ENCODE peak calls at places on chromosome 19, in four cellular contexts. S, Q, E and G are unnamed samples.

GRCh38 chr19:14073232-14073924 is 792 bp downstream of the MISP3 start:
- DNase-seq in S (peak), Q (peak), E (peak), G (peak)

GRCh38 chr19:18357041-18357440 is 16.6 kb downstream of the PGPEP1 start:
- DNase-seq in S (no peak), Q (no peak), E (no peak), G (no peak)

GRCh38 chr19:31883299-31883990 is 462.0 kb upstream of the ZNF507 start:
- DNase-seq in S (no peak), Q (no peak), E (no peak), G (no peak)

GRCh38 chr19:33693678-33694077 is 71.9 kb downstream of the CHST8 start:
- DNase-seq in S (no peak), Q (no peak), E (no peak), G (no peak)

GRCh38 chr19:17078920-17079709 is 3.5 kb downstream of the MYO9B start:
- DNase-seq in S (no peak), Q (no peak), E (no peak), G (no peak)

GRCh38 chr19:29002336-29002735 is 210.6 kb downstream of the UQCRFS1 start:
- DNase-seq in S (no peak), Q (no peak), E (no peak), G (no peak)

GRCh38 chr19:7349231-7349591 is 474 bp downstream of the ARHGEF18 start:
- DNase-seq in S (no peak), Q (no peak), E (no peak), G (no peak)

GRCh38 chr19:58557253-58558065 is 952 bp downstream of the UBE2M start:
- DNase-seq in S (no peak), Q (no peak), E (no peak), G (no peak)

GRCh38 chr19:18322318-18322758 is 538 bp downstream of the LSM4 start:
- DNase-seq in S (no peak), Q (peak), E (no peak), G (peak)

GRCh38 chr19:41711376-41712261 is 3.2 kb downstream of the CEACAM5 start:
- DNase-seq in S (no peak), Q (no peak), E (no peak), G (no peak)

GRCh38 chr19:33640773-33641172 is 19.0 kb downstream of the CHST8 start:
- DNase-seq in S (no peak), Q (no peak), E (no peak), G (peak)

GRCh38 chr19:19361075-19361594 is 40.5 kb downstream of the MAU2 start:
- DNase-seq in S (peak), Q (peak), E (peak), G (peak)

GRCh38 chr19:35641515-35642151 is at the start of gene ETV2:
- DNase-seq in S (no peak), Q (no peak), E (no peak), G (no peak)

GRCh38 chr19:21604351-21604926 is 99.0 kb downstream of the ZNF429 start:
- DNase-seq in S (no peak), Q (no peak), E (no peak), G (no peak)

GRCh38 chr19:7575426-7576040 is 20.1 kb upstream of the CAMSAP3 start:
- DNase-seq in S (no peak), Q (peak), E (no peak), G (no peak)

GRCh38 chr19:31214997-31215396 is 134.2 kb downstream of the TSHZ3 start:
- DNase-seq in S (no peak), Q (no peak), E (no peak), G (no peak)

GRCh38 chr19:53977991-53978731 is 13.3 kb upstream of the CACNG6 start:
- DNase-seq in S (no peak), Q (peak), E (no peak), G (peak)

GRCh38 chr19:34256835-34257558 is 2.6 kb downstream of the GARRE1 start:
- DNase-seq in S (no peak), Q (no peak), E (peak), G (no peak)

GRCh38 chr19:40603719-40604646 is 2.8 kb downstream of the LTBP4 start:
- DNase-seq in S (peak), Q (peak), E (peak), G (peak)

GRCh38 chr19:32558607-32559228 is 22.3 kb upstream of the PDCD5 start:
- DNase-seq in S (no peak), Q (no peak), E (no peak), G (no peak)

GRCh38 chr19:33507021-33507956 is 14.3 kb downstream of the PEPD start:
- DNase-seq in S (no peak), Q (no peak), E (peak), G (no peak)

GRCh38 chr19:15935167-15935702 is 906 bp upstream of the CYP4F11 start:
- DNase-seq in S (no peak), Q (no peak), E (peak), G (no peak)

GRCh38 chr19:16893686-16893990 is 4.8 kb downstream of the F2RL3 start:
- DNase-seq in S (no peak), Q (no peak), E (no peak), G (no peak)

GRCh38 chr19:17766543-17767131 is 15.4 kb downstream of the FCHO1 start:
- DNase-seq in S (peak), Q (peak), E (peak), G (peak)

GRCh38 chr19:5294403-5295160 is 46.0 kb downstream of the PTPRS start:
- DNase-seq in S (no peak), Q (no peak), E (no peak), G (no peak)

GRCh38 chr19:8305798-8306197 is 2.4 kb downstream of the CD320 start:
- DNase-seq in S (peak), Q (no peak), E (peak), G (peak)

GRCh38 chr19:12665281-12665573 is 1.3 kb downstream of the MAN2B1 start:
- DNase-seq in S (no peak), Q (no peak), E (no peak), G (peak)

GRCh38 chr19:940591-941291 is 14.9 kb downstream of the ARID3A start:
- DNase-seq in S (peak), Q (peak), E (peak), G (peak)

GRCh38 chr19:48006762-48007161 is 12.3 kb downstream of the ELSPBP1 start:
- DNase-seq in S (no peak), Q (peak), E (no peak), G (no peak)

GRCh38 chr19:17830567-17831418 is 9.5 kb upstream of the INSL3 start:
- DNase-seq in S (no peak), Q (peak), E (no peak), G (peak)

GRCh38 chr19:2706251-2706650 is 3.8 kb upstream of the GNG7 start:
- DNase-seq in S (no peak), Q (no peak), E (no peak), G (no peak)

GRCh38 chr19:409006-409514 is at the start of gene C2CD4C:
- DNase-seq in S (peak), Q (no peak), E (peak), G (peak)

GRCh38 chr19:33445752-33446070 is 72.2 kb downstream of the CEBPG start:
- DNase-seq in S (peak), Q (no peak), E (peak), G (peak)

GRCh38 chr19:31408460-31409124 is 59.4 kb upstream of the TSHZ3 start:
- DNase-seq in S (no peak), Q (peak), E (no peak), G (no peak)

GRCh38 chr19:46818812-46819211 is 30.4 kb upstream of the SLC1A5 start:
- DNase-seq in S (no peak), Q (peak), E (no peak), G (no peak)

GRCh38 chr19:18292810-18293641 is 11.6 kb upstream of the JUND start:
- DNase-seq in S (peak), Q (peak), E (peak), G (peak)

GRCh38 chr19:38266070-38266469 is 1.7 kb downstream of the SPINT2 start:
- DNase-seq in S (peak), Q (no peak), E (no peak), G (no peak)

GRCh38 chr19:41993612-41994483 is at the start of gene ATP1A3:
- DNase-seq in S (no peak), Q (peak), E (no peak), G (no peak)

GRCh38 chr19:23527797-23528196 is 132.5 kb upstream of the ZNF91 start:
- DNase-seq in S (no peak), Q (no peak), E (no peak), G (no peak)

DNA sequence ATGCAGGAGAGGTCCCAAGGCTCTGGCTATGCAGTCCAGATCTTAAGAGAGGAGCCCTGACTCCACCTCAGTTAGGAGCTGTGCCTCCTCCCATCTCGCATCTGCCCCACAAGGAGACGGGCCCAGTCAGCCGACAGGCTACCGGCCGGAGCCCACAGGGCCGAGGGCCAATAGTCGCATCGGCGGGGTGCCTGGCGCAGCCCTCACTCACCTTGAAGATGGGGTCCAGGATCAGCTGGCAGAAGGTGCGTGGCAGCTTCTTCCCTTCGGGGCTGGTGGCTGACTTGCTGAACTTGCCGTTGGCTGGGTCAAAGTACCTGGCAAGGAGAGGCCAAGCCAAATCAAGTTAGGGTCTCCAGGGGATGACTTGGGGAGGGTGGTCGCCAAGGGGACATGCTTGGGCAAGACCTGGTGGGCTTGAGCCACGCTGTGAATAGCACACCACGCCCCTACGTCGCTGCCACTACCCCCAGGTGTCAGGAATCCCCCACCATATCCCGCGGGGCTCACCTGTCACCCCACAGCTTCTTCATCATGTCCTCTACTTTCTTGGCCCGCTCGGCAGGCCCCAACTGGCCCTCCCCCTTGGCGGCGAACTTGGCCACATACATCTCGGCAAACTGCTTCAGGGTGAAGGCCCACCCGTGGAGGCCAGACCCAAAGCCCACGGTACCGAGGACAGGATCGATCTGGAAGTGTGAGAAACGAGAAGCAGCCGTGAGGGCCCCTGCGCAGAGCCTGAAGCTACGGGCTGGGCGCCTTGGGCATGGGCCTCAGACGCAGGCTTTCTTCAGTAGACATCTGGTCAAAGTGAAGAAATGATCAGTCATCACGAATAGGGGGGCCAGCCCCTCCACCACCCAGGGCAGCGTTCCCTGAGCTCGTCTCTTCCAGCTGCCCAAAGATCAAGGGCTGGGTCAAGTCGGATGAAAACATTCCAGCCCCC is 3.3 kb downstream of the EEF2 start:
- DNase-seq in S (no peak), Q (no peak), E (peak), G (no peak)
- H3K4me3 ChIP-seq in S (no peak), Q (no peak), E (no peak), G (no peak)

GRCh38 chr19:43505186-43505456 is 575 bp upstream of the PHLDB3 start:
- DNase-seq in S (no peak), Q (no peak), E (no peak), G (no peak)
- H3K27ac ChIP-seq in S (peak), Q (peak), E (no peak), G (no peak)

DNA sequence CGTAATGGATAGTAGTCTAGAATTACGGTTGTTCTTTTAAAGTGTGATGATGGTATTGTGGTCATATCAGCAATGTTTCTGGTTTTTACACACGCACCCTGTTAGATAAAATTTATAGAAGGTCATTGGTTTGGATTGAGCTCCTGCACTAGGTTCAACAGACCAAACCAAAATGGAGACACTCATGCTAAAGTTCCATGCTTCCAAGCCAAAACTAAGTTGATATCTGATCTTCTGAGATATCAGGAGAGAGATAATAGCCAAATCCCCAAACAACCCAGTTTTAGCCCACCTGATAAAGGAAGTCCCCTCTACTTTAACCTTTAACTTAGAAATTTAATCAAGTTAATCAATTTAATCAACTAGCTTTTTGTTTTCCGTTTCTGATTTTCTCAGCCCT is 1.2 kb downstream of the NOSIP start:
- DNase-seq in S (no peak), Q (no peak), E (no peak), G (no peak)
- H3K4me3 ChIP-seq in S (no peak), Q (peak), E (no peak), G (peak)

DNA sequence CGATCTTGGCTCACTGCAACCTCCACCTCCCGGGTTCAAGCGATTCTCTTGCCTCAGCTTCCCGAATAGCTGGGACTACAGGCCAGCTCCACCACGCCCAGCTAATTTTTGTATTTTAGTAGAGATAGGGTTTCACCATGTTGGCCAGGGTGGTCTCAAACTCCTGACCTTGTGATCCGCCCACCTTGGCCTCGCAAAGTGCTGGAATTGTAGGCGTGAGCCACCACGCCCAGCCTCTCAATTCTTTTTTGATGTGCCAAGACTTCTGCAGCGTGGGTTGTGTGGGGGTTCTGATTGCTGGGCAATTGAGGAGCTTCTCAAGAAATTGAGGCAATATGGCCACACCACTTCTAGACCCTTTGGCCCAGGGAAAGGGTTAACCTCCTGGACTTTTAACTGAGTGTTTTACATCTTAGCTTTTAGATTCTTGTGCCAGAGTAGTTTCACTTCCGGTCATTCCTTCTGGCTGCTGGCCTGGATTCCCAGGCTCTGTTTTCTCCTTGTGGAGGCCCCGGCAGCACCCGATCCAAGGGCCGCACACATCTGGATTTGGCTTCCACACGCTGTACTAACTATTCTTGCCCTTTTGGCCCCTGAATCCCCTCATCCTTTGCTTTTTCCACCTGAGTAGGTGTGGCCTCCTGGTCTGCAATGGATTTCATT is 14.7 kb downstream of the SMARCA4 start:
- DNase-seq in S (no peak), Q (no peak), E (no peak), G (no peak)
- H3K27ac ChIP-seq in S (peak), Q (no peak), E (no peak), G (peak)

GRCh38 chr19:11379857-11380350 is 4.2 kb downstream of the EPOR start:
- DNase-seq in S (no peak), Q (no peak), E (no peak), G (no peak)
- H3K4me3 ChIP-seq in S (no peak), Q (no peak), E (no peak), G (peak)

GRCh38 chr19:45444318-45445041 is 20.8 kb upstream of the ERCC1 start:
- DNase-seq in S (peak), Q (peak), E (peak), G (peak)
- H3K27ac ChIP-seq in S (peak), Q (peak), E (peak), G (peak)

DNA sequence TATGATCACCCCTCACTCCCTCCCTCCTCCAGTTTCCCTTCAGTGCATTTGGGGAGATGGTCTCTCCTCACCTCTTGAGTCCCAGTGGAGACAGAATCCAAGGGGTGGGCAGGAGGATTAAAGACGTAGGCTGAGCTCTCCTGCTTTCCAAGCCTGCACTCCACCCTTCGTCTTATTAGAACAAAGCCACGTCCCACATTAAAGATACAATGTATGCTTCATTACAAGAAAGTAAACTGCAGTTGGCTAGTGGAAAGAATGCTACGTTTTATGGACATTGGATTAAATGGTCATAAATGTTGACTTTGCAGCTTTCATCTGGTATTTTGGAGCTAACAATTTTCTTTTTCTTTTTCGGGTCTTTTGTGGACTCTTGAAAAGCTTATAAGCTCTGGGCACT is 1.5 kb upstream of the KLK11 start:
- DNase-seq in S (no peak), Q (no peak), E (no peak), G (no peak)
- H3K4me3 ChIP-seq in S (no peak), Q (no peak), E (no peak), G (no peak)